ENCODE peak calls at places on chromosomes 7 and 10, in nine cellular contexts. S, Z, T, Q, W, E, K, U and N are unnamed samples.

GRCh38 chr10:110865184-110865803 is 6.4 kb upstream of the PDCD4 start:
- DNase-seq in Z (no peak), E (peak; percentile 18), S (no peak), T (peak; percentile 35), Q (no peak), W (no peak), U (no peak), K (no peak), N (no peak)

GRCh38 chr10:132104062-132104461 is 38.3 kb downstream of the JAKMIP3 start:
- DNase-seq in Q (no peak), W (no peak), T (no peak), Z (no peak), S (no peak), K (no peak), E (no peak), U (no peak), N (no peak)

GRCh38 chr10:13518076-13518692 is 10.6 kb downstream of the BEND7 start:
- DNase-seq in Q (peak; percentile 61), K (no peak), W (no peak), E (no peak), S (peak; percentile 78), Z (no peak), U (no peak), T (peak; percentile 27), N (no peak)

GRCh38 chr10:32878646-32879045 is 79.4 kb downstream of the ITGB1 start:
- DNase-seq in U (no peak), Q (no peak), K (no peak), Z (no peak), T (no peak), S (no peak), W (no peak), E (no peak), N (no peak)

GRCh38 chr7:158263110-158263963 is 324.3 kb downstream of the PTPRN2 start:
- DNase-seq in E (no peak), K (peak; percentile 58), Z (no peak), T (no peak), U (no peak), S (no peak), W (no peak), Q (no peak), N (no peak)

GRCh38 chr7:102418603-102419002 is 14.8 kb upstream of the ORAI2 start:
- DNase-seq in Z (no peak), T (no peak), U (no peak), Q (no peak), K (no peak), E (no peak), S (no peak), W (no peak), N (no peak)

GRCh38 chr7:127581716-127582115 is 3.7 kb downstream of the GCC1 start:
- DNase-seq in S (no peak), W (no peak), K (no peak), E (no peak), U (no peak), T (no peak), Z (no peak), Q (no peak), N (no peak)

GRCh38 chr7:78099715-78100477 is 301.3 kb downstream of the PHTF2 start:
- DNase-seq in U (no peak), T (no peak), K (no peak), W (no peak), Z (no peak), E (no peak), S (no peak), Q (no peak), N (no peak)

GRCh38 chr10:6089334-6090219 is 743 bp downstream of the RBM17 start:
- DNase-seq in S (peak; percentile 41), Q (peak; percentile 44), T (peak; percentile 32), K (peak; percentile 53), U (no peak), Z (no peak), W (peak; percentile 19), E (peak; percentile 26), N (peak; percentile 73)

GRCh38 chr7:104643587-104644217 is 315.3 kb downstream of the LHFPL3 start:
- DNase-seq in E (peak; percentile 21), T (peak; percentile 22), S (peak; percentile 20), Z (no peak), Q (peak; percentile 48), U (peak; percentile 1), K (no peak), W (no peak), N (peak; percentile 60)

GRCh38 chr10:79137826-79138225 is 69.1 kb downstream of the ZMIZ1 start:
- DNase-seq in Z (no peak), E (no peak), T (peak; percentile 81), K (no peak), S (no peak), U (no peak), Q (no peak), W (no peak), N (peak; percentile 48)

GRCh38 chr7:15508258-15508657 is 53.6 kb downstream of the AGMO start:
- DNase-seq in T (no peak), Q (no peak), U (no peak), W (no peak), S (no peak), Z (no peak), K (no peak), E (no peak), N (no peak)

GRCh38 chr10:100612601-100613595 is 77.2 kb downstream of the HIF1AN start:
- DNase-seq in E (no peak), Z (no peak), K (peak; percentile 32), T (no peak), W (no peak), U (no peak), S (no peak), Q (no peak), N (no peak)

GRCh38 chr7:122885583-122886356 is 490 bp downstream of the CADPS2 start:
- DNase-seq in W (peak; percentile 30), S (peak; percentile 69), E (peak; percentile 32), Q (peak; percentile 50), U (peak; percentile 17), Z (no peak), K (peak; percentile 64), T (peak; percentile 59), N (no peak)

GRCh38 chr7:98621573-98622482 is 4.7 kb downstream of the NPTX2 start:
- DNase-seq in Z (no peak), Q (no peak), U (no peak), E (no peak), T (no peak), S (no peak), W (no peak), K (no peak), N (no peak)

GRCh38 chr10:33781666-33782395 is 447.4 kb upstream of the NRP1 start:
- DNase-seq in Z (no peak), S (no peak), K (no peak), E (no peak), W (no peak), Q (no peak), T (no peak), U (no peak), N (no peak)

GRCh38 chr7:74401137-74401859 is 52.4 kb upstream of the GTF2IRD1 start:
- DNase-seq in W (peak; percentile 49), S (peak; percentile 73), E (peak; percentile 79), Z (peak; percentile 71), K (peak; percentile 65), U (peak; percentile 20), Q (peak; percentile 83), T (peak; percentile 75), N (peak; percentile 91)

GRCh38 chr7:133230591-133231194 is 22.2 kb upstream of the EXOC4 start:
- DNase-seq in E (peak; percentile 67), U (peak; percentile 31), W (peak; percentile 20), K (no peak), S (peak; percentile 29), T (peak; percentile 34), Z (no peak), Q (peak; percentile 47), N (peak; percentile 85)

GRCh38 chr7:33793616-33794015 is 111.7 kb upstream of the BMPER start:
- DNase-seq in T (no peak), E (no peak), U (no peak), Q (no peak), Z (no peak), W (no peak), K (no peak), S (no peak), N (no peak)

GRCh38 chr7:95718556-95719410 is 53.6 kb upstream of the DYNC1I1 start:
- DNase-seq in U (peak; percentile 15), K (no peak), W (no peak), T (no peak), Q (no peak), Z (no peak), S (peak; percentile 11), E (no peak), N (peak; percentile 52)

GRCh38 chr10:11109590-11109989 is 91.9 kb downstream of the CELF2 start:
- DNase-seq in Z (no peak), K (no peak), T (no peak), U (no peak), Q (no peak), S (no peak), W (no peak), E (no peak), N (no peak)

GRCh38 chr10:49280001-49280408 is 19.0 kb upstream of the C10orf71 start:
- DNase-seq in W (peak; percentile 12), Z (no peak), U (no peak), K (no peak), Q (no peak), E (no peak), S (no peak), T (no peak), N (no peak)

GRCh38 chr7:13282377-13282980 is 595.0 kb downstream of the ARL4A start:
- DNase-seq in Q (no peak), U (peak; percentile 12), K (no peak), T (peak; percentile 6), Z (no peak), S (no peak), W (no peak), E (no peak), N (peak; percentile 82)

GRCh38 chr10:69838853-69839252 is 37.1 kb downstream of the COL13A1 start:
- DNase-seq in K (no peak), Q (no peak), T (peak; percentile 83), U (no peak), Z (no peak), W (no peak), E (no peak), S (no peak), N (no peak)

GRCh38 chr10:1448252-1448901 is 288.9 kb downstream of the ADARB2 start:
- DNase-seq in S (no peak), Q (no peak), W (no peak), T (no peak), U (no peak), K (no peak), E (no peak), Z (no peak), N (no peak)

GRCh38 chr7:98078197-98078870 is 28.3 kb upstream of the LMTK2 start:
- DNase-seq in Z (no peak), K (no peak), Q (no peak), W (no peak), T (no peak), E (no peak), S (no peak), U (no peak), N (no peak)

GRCh38 chr7:149414745-149415390 is 46.0 kb downstream of the ZNF777 start:
- DNase-seq in U (no peak), Q (peak; percentile 93), W (peak; percentile 48), S (no peak), T (peak; percentile 42), K (no peak), Z (no peak), E (peak; percentile 73), N (no peak)

GRCh38 chr10:88408111-88408510 is 175.0 kb downstream of the RNLS start:
- DNase-seq in T (no peak), K (no peak), Q (no peak), U (no peak), Z (no peak), W (no peak), S (no peak), E (no peak), N (no peak)

GRCh38 chr10:103564799-103565365 is 71.4 kb downstream of the NEURL1 start:
- DNase-seq in S (peak; percentile 79), E (no peak), W (no peak), Z (no peak), K (no peak), U (no peak), Q (peak; percentile 70), T (peak; percentile 60), N (peak; percentile 89)

GRCh38 chr7:30193333-30193943 is 58.7 kb downstream of the MTURN start:
- DNase-seq in E (no peak), U (no peak), Q (no peak), S (no peak), W (no peak), T (no peak), Z (no peak), K (no peak), N (peak; percentile 76)

GRCh38 chr10:47372726-47373125 is 11.4 kb downstream of the ZNF488 start:
- DNase-seq in Q (peak; percentile 15), W (no peak), T (no peak), Z (peak; percentile 47), K (peak; percentile 28), U (no peak), S (no peak), E (no peak), N (no peak)